ENCODE peak calls at places on chromosomes 6 and 20, in five cellular contexts. W is heart right ventricle, L is H1, B is cardiac muscle cell, X is HFFc6. N is an unnamed sample.

GRCh38 chr6:26028753-26029569 is 58.3 kb upstream of the HFE start:
- DNase-seq in W (no peak), L (no peak), B (no peak), X (no peak), N (no peak)

GRCh38 chr6:99016355-99016754 is 68.6 kb upstream of the FBXL4 start:
- DNase-seq in W (no peak), L (no peak), B (no peak), X (peak), N (no peak)

GRCh38 chr20:32796383-32797159 is 23.2 kb upstream of the MAPRE1 start:
- DNase-seq in W (no peak), L (no peak), B (no peak), X (no peak), N (no peak)

GRCh38 chr20:54084727-54085368 is 14.5 kb upstream of the BCAS1 start:
- DNase-seq in W (no peak), L (no peak), B (no peak), X (peak), N (no peak)

GRCh38 chr20:39338977-39339376 is 376.8 kb downstream of the DHX35 start:
- DNase-seq in W (peak), L (no peak), B (no peak), X (no peak), N (no peak)

GRCh38 chr6:41584668-41585205 is 38.6 kb downstream of the FOXP4 start:
- DNase-seq in W (no peak), L (no peak), B (peak), X (no peak), N (no peak)

GRCh38 chr6:133062077-133062476 is 179.1 kb upstream of the EYA4 start:
- DNase-seq in W (peak), L (no peak), B (no peak), X (no peak), N (no peak)

GRCh38 chr20:16123623-16124022 is 449.6 kb downstream of the KIF16B start:
- DNase-seq in W (no peak), L (no peak), B (no peak), X (no peak), N (no peak)

DNA sequence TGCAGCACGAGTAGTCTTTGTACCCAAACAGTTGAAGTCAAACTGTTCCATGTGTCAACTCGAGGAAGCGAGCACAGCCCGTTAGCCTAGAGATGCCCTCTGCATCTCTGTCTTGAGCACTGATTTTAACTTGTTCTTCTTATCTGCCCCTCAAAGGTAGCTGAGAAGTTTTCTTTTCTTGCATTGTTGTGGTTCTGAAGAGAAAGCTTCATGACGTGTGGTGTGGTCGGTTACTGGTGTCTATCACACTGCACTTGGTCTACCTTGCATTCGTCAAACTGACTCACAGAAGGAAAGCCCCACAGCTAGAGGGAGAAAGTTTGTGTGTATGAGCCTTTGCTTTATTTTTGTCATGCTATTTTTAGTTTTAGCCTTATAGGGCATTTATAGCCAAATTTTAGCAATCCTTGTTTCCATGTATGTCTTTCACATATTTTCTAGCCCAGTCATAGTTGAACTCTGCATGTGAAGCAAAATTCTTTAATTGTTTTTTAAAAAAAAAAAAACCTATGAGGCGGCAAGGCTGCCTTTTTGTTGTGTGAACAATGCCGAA is 115.1 kb downstream of the JAG1 start:
- DNase-seq in W (no peak), L (no peak), B (peak), X (peak), N (no peak)
- TF ChIP-seq CTCF in W (no peak), L (no peak), B (peak), X (peak), N (no peak)

GRCh38 chr6:149881066-149881766 is 16.7 kb downstream of the RAET1E start:
- DNase-seq in W (no peak), L (no peak), B (no peak), X (no peak), N (no peak)

GRCh38 chr6:149885888-149886287 is 12.0 kb downstream of the RAET1E start:
- DNase-seq in W (no peak), L (no peak), B (no peak), X (no peak), N (no peak)

GRCh38 chr6:149881860-149882259 is 16.1 kb downstream of the RAET1E start:
- DNase-seq in W (no peak), L (no peak), B (no peak), X (no peak), N (no peak)

GRCh38 chr6:149884617-149885016 is 13.3 kb downstream of the RAET1E start:
- DNase-seq in W (no peak), L (no peak), B (no peak), X (no peak), N (no peak)

DNA sequence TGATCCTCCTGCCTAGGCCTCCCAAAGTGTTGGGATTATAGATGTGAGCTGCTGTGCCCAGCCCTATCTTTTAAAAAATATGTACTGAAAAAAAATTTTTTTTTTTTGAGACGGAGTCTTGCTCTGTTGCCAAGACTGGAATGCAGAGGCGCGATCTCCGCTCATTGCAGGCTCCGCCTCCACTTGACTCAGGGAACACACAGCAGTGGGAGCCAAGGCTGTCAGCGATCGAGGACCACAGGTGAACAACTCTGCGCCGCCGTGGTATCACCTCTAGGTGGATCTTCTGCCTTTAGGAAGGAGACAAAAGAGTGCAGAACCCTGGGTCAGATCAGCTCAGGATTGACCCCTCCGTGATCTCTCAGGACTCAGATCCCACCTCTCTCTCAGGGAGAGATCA is 13.7 kb downstream of the RAET1E start:
- DNase-seq in W (no peak), L (no peak), B (no peak), X (no peak), N (no peak)
- TF ChIP-seq CTCF in W (no peak), L (peak), B (no peak), X (no peak), N (no peak)

GRCh38 chr20:62740286-62741141 is 31.9 kb downstream of the NTSR1 start:
- DNase-seq in W (no peak), L (no peak), B (no peak), X (peak), N (no peak)
- TF ChIP-seq CTCF in W (no peak), L (no peak), B (no peak), X (no peak), N (no peak)

DNA sequence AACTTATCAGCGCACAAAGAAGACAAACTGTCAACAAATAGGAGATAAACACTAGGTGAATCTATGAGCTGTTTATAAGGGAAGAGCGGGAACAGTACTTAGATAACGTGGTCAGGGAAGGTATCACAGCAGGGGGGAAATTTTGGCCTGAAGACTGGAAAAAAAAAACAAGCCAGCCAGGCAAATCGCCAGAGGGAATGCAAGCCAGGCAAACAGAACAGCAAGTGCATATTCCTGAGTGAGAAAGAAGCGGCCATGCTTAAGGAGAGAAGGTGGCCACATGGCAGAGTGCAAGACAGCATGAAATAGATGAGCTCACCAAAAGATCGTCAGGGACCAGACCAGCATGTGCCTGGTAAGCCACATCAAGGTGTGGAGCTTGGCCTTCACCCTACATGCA is 466.5 kb upstream of the ARID1B start:
- DNase-seq in W (no peak), L (no peak), B (no peak), X (no peak), N (no peak)
- TF ChIP-seq CTCF in W (no peak), L (no peak), B (no peak), X (no peak), N (no peak)

GRCh38 chr20:17863577-17864292 is 104.9 kb downstream of the SNX5 start:
- DNase-seq in W (no peak), L (no peak), B (no peak), X (no peak), N (no peak)
- TF ChIP-seq CTCF in W (no peak), L (no peak), B (no peak), X (no peak), N (no peak)

GRCh38 chr6:28587746-28588075 is 62.0 kb downstream of the GPX5 start:
- DNase-seq in W (no peak), L (no peak), B (no peak), X (peak), N (no peak)

GRCh38 chr6:28585335-28585734 is 59.7 kb downstream of the GPX5 start:
- DNase-seq in W (no peak), L (no peak), B (no peak), X (peak), N (no peak)

GRCh38 chr6:28587011-28587745 is 61.5 kb downstream of the GPX5 start:
- DNase-seq in W (peak), L (peak), B (peak), X (peak), N (peak)

GRCh38 chr6:28583463-28583862 is 57.8 kb downstream of the GPX5 start:
- DNase-seq in W (no peak), L (no peak), B (no peak), X (no peak), N (no peak)

DNA sequence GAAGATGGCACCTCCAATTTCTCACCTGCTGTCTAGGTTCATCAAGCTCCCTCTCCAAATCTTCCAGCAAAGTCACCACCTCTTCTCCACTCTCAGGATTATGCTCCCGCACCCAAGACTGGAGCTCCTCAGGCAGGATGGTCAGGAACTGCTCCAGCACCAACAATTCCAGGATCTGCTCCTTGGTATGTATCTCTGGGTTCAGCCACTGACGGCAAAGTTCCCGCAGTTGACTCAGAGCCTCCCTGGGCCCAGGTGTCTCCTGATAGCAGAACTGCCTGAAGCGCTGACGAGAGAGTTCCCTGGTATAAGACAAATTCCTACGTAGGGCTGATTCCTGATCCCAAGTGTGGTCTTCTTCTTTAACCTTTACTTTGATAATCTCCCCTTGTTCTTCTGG is 60.6 kb downstream of the GPX5 start:
- DNase-seq in W (no peak), L (no peak), B (no peak), X (no peak), N (no peak)
- TF ChIP-seq CTCF in W (no peak), L (no peak), B (no peak), X (no peak), N (no peak)

N was measured in neural crest cell.